ENCODE peak calls at places on chromosomes 4 and X, in four cellular contexts. U is neuronal stem cell, P is prostate gland, A is endodermal cell. Z is an unnamed sample. For H3K4me1, the result is how much of the 10 kb centered on the place peaks cover.

GRCh38 chrX:45824471-45824870 is 623.8 kb upstream of the DIPK2B start:
- DNase-seq in U (no peak), P (no peak), A (peak), Z (peak)

GRCh38 chrX:33840176-33840575 is 291.9 kb downstream of the FAM47A start:
- DNase-seq in U (peak), P (no peak), A (no peak), Z (peak)

GRCh38 chr4:79678472-79679202 is 270.6 kb upstream of the GK2 start:
- DNase-seq in U (no peak), P (no peak), A (no peak), Z (no peak)

GRCh38 chr4:88985088-88985779 is 71.8 kb downstream of the FAM13A start:
- DNase-seq in U (no peak), P (no peak), A (no peak), Z (no peak)

GRCh38 chr4:10173039-10173753 is 56.6 kb upstream of the WDR1 start:
- DNase-seq in U (no peak), P (peak), A (peak), Z (peak)

GRCh38 chrX:72247206-72247944 is 8.5 kb upstream of the ERCC6L start:
- DNase-seq in U (no peak), P (no peak), A (no peak), Z (peak)

GRCh38 chr4:124940387-124940786 is 227.9 kb upstream of the ANKRD50 start:
- DNase-seq in U (no peak), P (no peak), A (no peak), Z (no peak)

GRCh38 chrX:28590394-28590793 is 3.1 kb downstream of the IL1RAPL1 start:
- DNase-seq in U (no peak), P (no peak), A (no peak), Z (no peak)

GRCh38 chr4:17613761-17614415 is 553 bp upstream of the MED28 start:
- DNase-seq in U (peak), P (no peak), A (peak), Z (peak)

DNA sequence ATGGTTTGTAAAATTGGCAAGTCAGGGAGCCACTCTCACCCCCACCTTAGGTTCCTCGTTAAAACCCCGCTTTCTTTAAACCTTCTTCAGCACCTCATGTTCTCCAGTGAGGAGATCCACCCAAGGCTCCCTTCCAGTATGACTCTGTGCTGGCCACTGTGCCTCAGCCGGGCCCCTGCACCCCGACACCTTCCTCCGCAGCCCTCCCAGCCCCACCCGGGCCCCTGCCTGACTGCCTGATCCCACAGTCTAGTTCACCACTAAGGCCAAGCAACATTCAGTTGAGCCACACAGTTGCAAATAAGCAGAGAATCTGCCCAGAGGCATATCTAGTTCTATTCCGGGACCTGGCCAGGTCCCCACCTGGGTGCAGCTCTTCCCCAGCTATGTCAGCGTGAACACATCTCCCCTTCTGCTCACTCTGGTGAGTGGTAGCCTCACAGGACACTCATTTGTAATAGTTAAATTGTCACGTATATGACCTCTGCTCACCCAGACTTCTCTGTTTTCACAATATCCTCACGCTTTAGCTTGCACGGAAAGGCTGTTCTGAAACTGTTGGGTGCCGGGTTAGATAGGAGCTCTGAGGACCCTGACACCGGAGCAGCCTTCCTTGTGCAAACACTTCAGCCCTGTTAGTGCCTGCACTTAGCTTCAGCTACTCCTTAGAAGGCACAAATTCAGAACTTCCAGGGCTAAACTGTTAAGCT is 146.8 kb downstream of the DCTD start:
- DNase-seq in U (no peak), P (no peak), A (peak), Z (no peak)
- H3K4me1 ChIP-seq in U (under half), P (under half), A (under half), Z (under half)

DNA sequence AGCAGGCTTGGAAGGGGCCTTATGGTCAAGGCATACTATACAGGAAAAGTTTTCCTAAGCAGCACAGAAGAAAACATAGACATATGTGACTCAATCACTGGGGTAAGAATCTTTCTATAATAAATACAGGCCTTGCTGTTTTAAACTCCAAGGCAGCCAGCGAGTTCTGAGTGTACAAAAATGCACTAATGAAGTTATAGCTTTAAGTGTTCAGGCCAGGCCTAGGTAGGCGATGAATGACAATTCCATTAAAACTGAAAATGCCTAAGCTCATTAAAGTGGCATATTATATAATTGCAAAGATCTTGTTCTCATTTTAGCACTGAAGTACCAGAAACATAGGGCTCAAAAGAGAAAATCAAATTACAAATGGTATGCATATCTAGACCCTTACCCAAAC is 716.4 kb upstream of the HS3ST1 start:
- DNase-seq in U (no peak), P (no peak), A (no peak), Z (no peak)
- H3K4me1 ChIP-seq in U (under half), P (under half), A (under half), Z (under half)

GRCh38 chrX:53479295-53479694 is 45.1 kb upstream of the HSD17B10 start:
- DNase-seq in U (no peak), P (no peak), A (peak), Z (no peak)
- H3K4me1 ChIP-seq in U (under half), P (under half), A (under half), Z (under half)

GRCh38 chr4:37889849-37890500 is 909 bp upstream of the TBC1D1 start:
- DNase-seq in U (peak), P (no peak), A (peak), Z (peak)
- H3K4me1 ChIP-seq in U (under half), P (under half), A (under half), Z (under half)

GRCh38 chrX:153984351-153985178 is 12.0 kb downstream of the TMEM187 start:
- DNase-seq in U (no peak), P (no peak), A (no peak), Z (peak)

GRCh38 chrX:153981231-153981630 is 8.7 kb downstream of the TMEM187 start:
- DNase-seq in U (no peak), P (no peak), A (no peak), Z (no peak)

GRCh38 chrX:153981771-153982533 is 9.4 kb downstream of the TMEM187 start:
- DNase-seq in U (no peak), P (no peak), A (no peak), Z (no peak)

GRCh38 chrX:153988493-153988892 is 15.9 kb downstream of the TMEM187 start:
- DNase-seq in U (no peak), P (no peak), A (no peak), Z (no peak)

DNA sequence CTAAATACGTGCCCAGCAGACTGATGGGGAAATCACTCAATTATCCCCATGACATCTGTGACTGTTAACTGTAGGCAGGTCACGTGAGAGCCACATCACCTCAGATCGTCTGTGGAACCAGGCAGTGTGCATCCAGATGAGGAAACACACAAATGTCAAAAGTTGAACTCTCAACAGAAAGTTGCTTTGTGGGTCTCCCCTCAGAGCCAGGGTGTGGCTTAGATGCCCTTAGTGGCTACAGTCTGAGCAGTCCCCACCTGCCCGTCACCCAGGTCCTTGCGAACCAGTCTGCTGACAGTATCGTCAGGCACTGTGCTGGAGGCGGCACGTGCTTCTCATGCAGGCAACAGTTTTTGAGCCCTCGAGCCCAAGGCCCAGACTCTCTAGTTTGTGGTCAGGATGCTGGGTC is 10.8 kb downstream of the TMEM187 start:
- DNase-seq in U (no peak), P (no peak), A (no peak), Z (no peak)
- H3K4me1 ChIP-seq in U (under half), P (under half), A (under half), Z (under half)

DNA sequence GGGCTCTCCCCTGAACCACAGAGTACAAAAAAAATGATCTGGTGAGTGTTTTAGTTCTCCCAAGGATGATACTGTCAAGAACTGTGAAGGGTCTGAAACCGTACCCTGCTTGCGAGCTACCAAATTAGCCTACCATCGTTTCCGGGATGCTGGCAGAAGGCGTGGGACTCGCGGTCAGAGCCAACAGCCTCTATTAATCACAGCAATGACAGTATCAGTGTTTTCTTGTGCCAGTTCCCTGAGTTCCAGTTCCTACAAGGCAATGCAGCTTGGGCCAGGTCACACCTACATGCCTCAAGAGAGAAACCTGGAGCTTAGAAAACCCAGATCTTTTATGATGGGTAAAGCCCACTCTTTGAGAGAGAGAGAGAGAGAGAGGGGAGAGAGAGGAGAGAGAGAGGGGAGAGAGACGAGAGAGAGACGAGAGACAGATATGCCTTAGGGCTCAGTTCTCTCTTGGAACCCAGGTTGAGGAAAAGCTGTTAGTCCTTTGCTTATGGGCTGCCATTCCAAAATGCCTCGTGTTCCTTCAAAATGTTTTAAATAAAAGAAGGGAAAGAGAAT is 327.8 kb downstream of the ARHGAP10 start:
- DNase-seq in U (no peak), P (no peak), A (no peak), Z (no peak)
- H3K4me1 ChIP-seq in U (under half), P (under half), A (under half), Z (under half)

DNA sequence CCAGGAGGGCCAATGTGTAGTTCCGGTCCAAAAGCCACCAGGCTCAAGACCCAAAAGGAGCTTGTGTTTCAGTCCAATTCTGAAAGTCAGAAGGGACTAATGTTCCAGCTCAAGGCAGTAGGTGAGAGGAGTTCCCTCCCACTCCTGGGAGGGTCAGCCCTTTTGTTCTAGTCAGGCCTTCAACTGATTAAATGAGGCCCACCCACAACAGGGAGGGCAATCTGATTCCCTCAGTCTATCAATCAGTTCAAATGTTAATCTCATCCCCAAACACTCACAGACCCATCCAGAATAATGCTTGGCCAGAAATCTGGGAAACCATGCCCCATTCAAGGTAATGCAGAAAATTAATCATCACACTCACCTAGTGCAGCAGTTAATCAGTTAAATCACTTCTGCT is 35.8 kb upstream of the RASGEF1B start:
- DNase-seq in U (no peak), P (no peak), A (no peak), Z (no peak)
- H3K4me1 ChIP-seq in U (under half), P (under half), A (under half), Z (under half)

GRCh38 chr4:85499573-85499972 is 24.6 kb downstream of the ARHGAP24 start:
- DNase-seq in U (no peak), P (no peak), A (no peak), Z (no peak)

GRCh38 chr4:85496933-85497332 is 22.0 kb downstream of the ARHGAP24 start:
- DNase-seq in U (no peak), P (no peak), A (no peak), Z (no peak)

GRCh38 chr4:85495621-85496020 is 20.7 kb downstream of the ARHGAP24 start:
- DNase-seq in U (no peak), P (no peak), A (no peak), Z (no peak)

GRCh38 chr4:85498068-85498733 is 23.3 kb downstream of the ARHGAP24 start:
- DNase-seq in U (no peak), P (no peak), A (no peak), Z (no peak)

GRCh38 chr4:85496146-85496849 is 21.3 kb downstream of the ARHGAP24 start:
- DNase-seq in U (no peak), P (no peak), A (no peak), Z (no peak)
- H3K4me1 ChIP-seq in U (under half), P (under half), A (under half), Z (under half)

DNA sequence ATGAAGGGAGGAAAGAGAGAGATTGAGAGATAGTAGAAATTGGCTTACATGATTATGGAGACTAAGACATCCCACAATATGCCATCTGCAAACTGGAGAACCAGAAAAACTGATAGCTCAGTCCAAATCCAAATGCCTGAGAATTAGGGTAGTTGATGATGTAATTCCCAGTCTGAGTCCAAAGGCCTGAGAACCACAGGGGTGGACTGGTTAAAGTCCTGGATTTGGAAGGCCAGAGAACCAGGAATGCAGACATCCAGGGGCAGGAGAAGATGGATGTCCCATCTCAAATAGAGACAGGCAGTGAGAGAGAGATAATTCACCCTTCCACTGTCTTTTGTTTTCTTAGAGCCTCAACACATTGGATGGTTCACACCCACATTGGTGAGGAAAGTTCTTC is 345.7 kb upstream of the SPANXN4 start:
- DNase-seq in U (no peak), P (no peak), A (no peak), Z (no peak)
- H3K4me1 ChIP-seq in U (under half), P (under half), A (under half), Z (under half)

GRCh38 chr4:153156263-153156662 is 48.0 kb upstream of the TRIM2 start:
- DNase-seq in U (no peak), P (no peak), A (peak), Z (no peak)
- H3K4me1 ChIP-seq in U (under half), P (under half), A (under half), Z (under half)

Z was measured in thyroid gland.